ENCODE peak calls at places on chromosomes 13 and 19, in eight cellular contexts. N is PC-3; Q is ascending aorta; H is NCI-H1930; S is lung; U is stimulated activated naive CD8-positive, alpha-beta T cell treated with anti-CD3 and anti-CD28 coated beads, Interleukin-15, amount 100 ng/mL, for 72 hours; Z is GDM1; X is T follicular helper cell. E is an unnamed sample.
A peak's percentile ranks its signal among the peaks of the same experiment; 100 is the strongest.

GRCh38 chr19:38405276-38405675 is 2.4 kb downstream of the FAM98C start:
- DNase-seq in N (no peak), Q (no peak), H (no peak), S (no peak), U (no peak), Z (no peak), X (no peak), E (no peak)

GRCh38 chr19:10574462-10574861 is 5.7 kb upstream of the CDKN2D start:
- DNase-seq in N (no peak), Q (no peak), H (no peak), S (no peak), U (no peak), Z (no peak), X (no peak), E (no peak)

GRCh38 chr13:90868321-90868920 is 479.1 kb upstream of the MIR17HG start:
- DNase-seq in N (peak; percentile 49), Q (no peak), H (no peak), S (no peak), U (no peak), Z (no peak), X (no peak), E (no peak)

GRCh38 chr13:35723820-35724219 is 247.3 kb upstream of the MAB21L1 start:
- DNase-seq in N (no peak), Q (no peak), H (no peak), S (no peak), U (no peak), Z (no peak), X (no peak), E (no peak)

GRCh38 chr13:37627428-37627827 is 28.9 kb upstream of the POSTN start:
- DNase-seq in N (no peak), Q (no peak), H (peak; percentile 79), S (no peak), U (no peak), Z (no peak), X (no peak), E (no peak)

GRCh38 chr13:62908321-62908720 is 1492.7 kb upstream of the PCDH20 start:
- DNase-seq in N (no peak), Q (no peak), H (no peak), S (no peak), U (no peak), Z (no peak), X (no peak), E (no peak)

GRCh38 chr19:20923077-20923871 is at the start of gene ZNF85:
- DNase-seq in N (peak; percentile 90), Q (peak; percentile 69), H (peak; percentile 2), S (peak; percentile 95), U (peak; percentile 85), Z (peak; percentile 92), X (peak; percentile 89), E (peak; percentile 62)

GRCh38 chr13:19927117-19927734 is 31.3 kb upstream of the ZMYM2 start:
- DNase-seq in N (peak; percentile 71), Q (no peak), H (peak; percentile 9), S (no peak), U (no peak), Z (no peak), X (no peak), E (no peak)

GRCh38 chr19:7067716-7068115 is 1.8 kb upstream of the ZNF557 start:
- DNase-seq in N (no peak), Q (no peak), H (no peak), S (no peak), U (no peak), Z (no peak), X (no peak), E (no peak)

GRCh38 chr19:45346449-45346848 is 5.9 kb downstream of the KLC3 start:
- DNase-seq in N (no peak), Q (no peak), H (no peak), S (no peak), U (no peak), Z (no peak), X (no peak), E (no peak)

GRCh38 chr13:40985596-40986327 is 33.4 kb downstream of the ELF1 start:
- DNase-seq in N (no peak), Q (no peak), H (no peak), S (no peak), U (no peak), Z (no peak), X (no peak), E (no peak)

GRCh38 chr13:41418027-41418426 is 39.3 kb upstream of the RGCC start:
- DNase-seq in N (no peak), Q (no peak), H (no peak), S (no peak), U (no peak), Z (no peak), X (no peak), E (no peak)

GRCh38 chr19:29367701-29368306 is 154.9 kb upstream of the UQCRFS1 start:
- DNase-seq in N (no peak), Q (no peak), H (no peak), S (no peak), U (no peak), Z (no peak), X (no peak), E (no peak)

GRCh38 chr13:51549050-51549449 is 35.2 kb upstream of the WDFY2 start:
- DNase-seq in N (no peak), Q (no peak), H (no peak), S (peak; percentile 34), U (no peak), Z (peak; percentile 59), X (no peak), E (no peak)

GRCh38 chr19:17542042-17542441 is 13.4 kb upstream of the COLGALT1 start:
- DNase-seq in N (no peak), Q (no peak), H (no peak), S (no peak), U (no peak), Z (no peak), X (no peak), E (no peak)

GRCh38 chr19:54191671-54192453 is 754 bp downstream of the TSEN34 start:
- DNase-seq in N (no peak), Q (no peak), H (no peak), S (no peak), U (no peak), Z (no peak), X (no peak), E (no peak)

GRCh38 chr13:22030321-22030720 is 359.4 kb downstream of the FGF9 start:
- DNase-seq in N (no peak), Q (no peak), H (no peak), S (no peak), U (no peak), Z (no peak), X (no peak), E (no peak)

GRCh38 chr19:397941-398706 is 10.8 kb downstream of the C2CD4C start:
- DNase-seq in N (no peak), Q (no peak), H (no peak), S (no peak), U (no peak), Z (no peak), X (no peak), E (no peak)

GRCh38 chr13:101242720-101243119 is 173.6 kb downstream of the NALCN start:
- DNase-seq in N (no peak), Q (no peak), H (no peak), S (no peak), U (no peak), Z (no peak), X (no peak), E (no peak)

GRCh38 chr13:67221630-67222226 is 8.4 kb downstream of the PCDH9 start:
- DNase-seq in N (no peak), Q (no peak), H (no peak), S (no peak), U (no peak), Z (no peak), X (no peak), E (no peak)

GRCh38 chr19:14091086-14091884 is 734 bp upstream of the SAMD1 start:
- DNase-seq in N (peak; percentile 64), Q (no peak), H (peak; percentile 68), S (no peak), U (peak; percentile 81), Z (peak; percentile 89), X (peak; percentile 33), E (no peak)

GRCh38 chr19:39617745-39618144 is 15.4 kb downstream of the LGALS13 start:
- DNase-seq in N (no peak), Q (no peak), H (no peak), S (no peak), U (no peak), Z (no peak), X (no peak), E (no peak)

GRCh38 chr13:31301119-31301518 is 101.3 kb downstream of the B3GLCT start:
- DNase-seq in N (no peak), Q (no peak), H (no peak), S (no peak), U (no peak), Z (no peak), X (no peak), E (no peak)